ENCODE peak calls at places on chromosomes 11 and 22, in five cellular contexts. X, T, F, Z and A are unnamed samples.

GRCh38 chr22:46115755-46116490 is 34.4 kb upstream of the PPARA start:
- DNase-seq in X (no peak), T (peak; percentile 5), F (no peak), Z (no peak), A (no peak)

GRCh38 chr11:76419896-76420295 is 24.9 kb upstream of the EMSY start:
- DNase-seq in X (peak; percentile 15), T (peak; percentile 30), F (peak; percentile 59), Z (peak; percentile 7), A (peak; percentile 44)

GRCh38 chr11:107741044-107741823 is 29.4 kb upstream of the SLN start:
- DNase-seq in X (peak; percentile 21), T (peak; percentile 18), F (peak; percentile 40), Z (peak; percentile 48), A (peak; percentile 77)

GRCh38 chr11:13962198-13962561 is 343 bp upstream of the SPON1 start:
- DNase-seq in X (no peak), T (no peak), F (no peak), Z (no peak), A (no peak)

GRCh38 chr22:28505416-28506156 is 174.1 kb downstream of the TTC28 start:
- DNase-seq in X (no peak), T (no peak), F (no peak), Z (no peak), A (no peak)

GRCh38 chr11:76200006-76200940 is 6.0 kb downstream of the WNT11 start:
- DNase-seq in X (no peak), T (no peak), F (no peak), Z (no peak), A (no peak)

GRCh38 chr11:115458877-115459276 is 45.3 kb downstream of the CADM1 start:
- DNase-seq in X (no peak), T (no peak), F (no peak), Z (no peak), A (no peak)

GRCh38 chr11:1819115-1819514 is 15.7 kb upstream of the SYT8 start:
- DNase-seq in X (no peak), T (no peak), F (no peak), Z (no peak), A (no peak)

GRCh38 chr22:43129426-43130425 is 13.5 kb downstream of the MCAT start:
- DNase-seq in X (no peak), T (no peak), F (no peak), Z (no peak), A (peak; percentile 95)

GRCh38 chr11:114154271-114155047 is 94.9 kb downstream of the ZBTB16 start:
- DNase-seq in X (peak; percentile 30), T (no peak), F (no peak), Z (no peak), A (peak; percentile 82)

GRCh38 chr11:20303451-20303965 is 60.0 kb upstream of the HTATIP2 start:
- DNase-seq in X (no peak), T (no peak), F (no peak), Z (no peak), A (no peak)

GRCh38 chr11:87013852-87014251 is 23.9 kb upstream of the TMEM135 start:
- DNase-seq in X (no peak), T (no peak), F (no peak), Z (no peak), A (no peak)

GRCh38 chr11:14775897-14776296 is 116.1 kb downstream of the CYP2R1 start:
- DNase-seq in X (no peak), T (no peak), F (no peak), Z (no peak), A (no peak)

GRCh38 chr11:17852246-17852645 is 117.7 kb downstream of the KCNC1 start:
- DNase-seq in X (no peak), T (no peak), F (no peak), Z (no peak), A (no peak)

GRCh38 chr11:65026810-65027209 is 429 bp upstream of the SNX15 start:
- DNase-seq in X (no peak), T (no peak), F (no peak), Z (no peak), A (no peak)

GRCh38 chr11:12827929-12828812 is 153.9 kb downstream of the TEAD1 start:
- DNase-seq in X (peak; percentile 66), T (peak; percentile 59), F (peak; percentile 67), Z (peak; percentile 91), A (peak; percentile 31)

GRCh38 chr11:75667268-75667830 is 1.5 kb downstream of the MAP6 start:
- DNase-seq in X (no peak), T (peak; percentile 60), F (no peak), Z (no peak), A (peak; percentile 30)

GRCh38 chr11:93967258-93967657 is 53.9 kb upstream of the HEPHL1 start:
- DNase-seq in X (no peak), T (no peak), F (no peak), Z (no peak), A (no peak)

GRCh38 chr11:61955416-61956135 is 5.4 kb downstream of the BEST1 start:
- DNase-seq in X (no peak), T (no peak), F (peak; percentile 7), Z (peak; percentile 9), A (no peak)

GRCh38 chr11:27933992-27934829 is 173.7 kb downstream of the KIF18A start:
- DNase-seq in X (no peak), T (peak; percentile 61), F (no peak), Z (peak; percentile 48), A (no peak)

GRCh38 chr11:119791701-119792151 is 62.7 kb upstream of the NECTIN1 start:
- DNase-seq in X (no peak), T (peak; percentile 11), F (no peak), Z (no peak), A (no peak)

GRCh38 chr22:23147632-23148387 is 2.5 kb downstream of the RAB36 start:
- DNase-seq in X (peak; percentile 21), T (no peak), F (no peak), Z (peak; percentile 40), A (no peak)

GRCh38 chr11:119934866-119935265 is 203.0 kb downstream of the TRIM29 start:
- DNase-seq in X (no peak), T (no peak), F (no peak), Z (no peak), A (no peak)

GRCh38 chr22:39405346-39406085 is 5.9 kb downstream of the TAB1 start:
- DNase-seq in X (no peak), T (no peak), F (no peak), Z (peak; percentile 35), A (no peak)

GRCh38 chr11:60869451-60869825 is 2.1 kb downstream of the ZP1 start:
- DNase-seq in X (no peak), T (no peak), F (no peak), Z (no peak), A (no peak)

GRCh38 chr11:127080735-127081134 is 80.2 kb upstream of the KIRREL3 start:
- DNase-seq in X (no peak), T (no peak), F (no peak), Z (no peak), A (no peak)

GRCh38 chr22:49007013-49007653 is 820.5 kb downstream of the BRD1 start:
- DNase-seq in X (no peak), T (no peak), F (no peak), Z (no peak), A (no peak)

GRCh38 chr11:101321222-101321621 is 191.6 kb upstream of the PGR start:
- DNase-seq in X (no peak), T (no peak), F (no peak), Z (no peak), A (no peak)

GRCh38 chr11:114195981-114196731 is 100.0 kb upstream of the NNMT start:
- DNase-seq in X (no peak), T (no peak), F (peak; percentile 46), Z (no peak), A (peak; percentile 25)

GRCh38 chr11:17421781-17422180 is 33.3 kb upstream of the KCNJ11 start:
- DNase-seq in X (no peak), T (no peak), F (no peak), Z (no peak), A (no peak)

GRCh38 chr11:64629796-64630562 is 39.0 kb downstream of the SLC22A12 start:
- DNase-seq in X (no peak), T (peak; percentile 56), F (peak; percentile 94), Z (no peak), A (no peak)

GRCh38 chr22:45462034-45462655 is 40.5 kb upstream of the FBLN1 start:
- DNase-seq in X (peak; percentile 58), T (no peak), F (no peak), Z (no peak), A (peak; percentile 38)

GRCh38 chr11:58647141-58647699 is 24.8 kb downstream of the CNTF start:
- DNase-seq in X (no peak), T (no peak), F (no peak), Z (no peak), A (peak; percentile 69)

GRCh38 chr11:120063686-120064340 is 74.1 kb downstream of the TRIM29 start:
- DNase-seq in X (no peak), T (no peak), F (no peak), Z (no peak), A (no peak)

GRCh38 chr22:50606126-50606525 is 5.5 kb downstream of the MAPK8IP2 start:
- DNase-seq in X (no peak), T (no peak), F (no peak), Z (no peak), A (peak; percentile 33)
- TF ChIP-seq CTCF in X (peak; percentile 15), T (no peak), F (no peak), Z (no peak), A (no peak)

GRCh38 chr11:78397398-78397797 is 20.2 kb downstream of the GAB2 start:
- DNase-seq in X (no peak), T (no peak), F (no peak), Z (no peak), A (peak; percentile 81)

GRCh38 chr11:78398715-78399114 is 18.9 kb downstream of the GAB2 start:
- DNase-seq in X (no peak), T (no peak), F (no peak), Z (no peak), A (no peak)

GRCh38 chr11:78400701-78401100 is 16.9 kb downstream of the GAB2 start:
- DNase-seq in X (no peak), T (no peak), F (no peak), Z (no peak), A (no peak)

GRCh38 chr11:78400116-78400515 is 17.5 kb downstream of the GAB2 start:
- DNase-seq in X (no peak), T (no peak), F (peak; percentile 53), Z (no peak), A (no peak)

GRCh38 chr11:78399136-78399535 is 18.5 kb downstream of the GAB2 start:
- DNase-seq in X (no peak), T (no peak), F (no peak), Z (no peak), A (no peak)
- TF ChIP-seq MAX in X (no peak), T (no peak), F (no peak), Z (no peak), A (no peak)

GRCh38 chr11:125166903-125167291 is 2.3 kb downstream of the PKNOX2 start:
- DNase-seq in X (no peak), T (no peak), F (no peak), Z (no peak), A (no peak)

GRCh38 chr11:125167954-125168821 is 3.6 kb downstream of the PKNOX2 start:
- DNase-seq in X (no peak), T (no peak), F (no peak), Z (no peak), A (peak; percentile 48)

GRCh38 chr11:125168875-125169537 is 4.5 kb downstream of the PKNOX2 start:
- DNase-seq in X (no peak), T (no peak), F (no peak), Z (no peak), A (no peak)

GRCh38 chr11:125166347-125166841 is 1.8 kb downstream of the PKNOX2 start:
- DNase-seq in X (no peak), T (no peak), F (no peak), Z (no peak), A (no peak)

GRCh38 chr11:125167292-125167953 is 2.9 kb downstream of the PKNOX2 start:
- DNase-seq in X (no peak), T (no peak), F (no peak), Z (no peak), A (no peak)
- TF ChIP-seq MYC in X (no peak), T (no peak), F (no peak), Z (no peak), A (no peak)

GRCh38 chr11:31690041-31690440 is 121.1 kb downstream of the PAX6 start:
- DNase-seq in X (no peak), T (no peak), F (no peak), Z (peak; percentile 5), A (no peak)
- TF ChIP-seq CTCF in X (no peak), T (no peak), F (no peak), Z (no peak), A (no peak)